ENCODE peak calls at places on chromosomes 1 and 21, in nine cellular contexts. One of them, this sample, is unnamed.
A peak's percentile ranks its signal among the peaks of the same experiment; 100 is the strongest.

GRCh38 chr1:247316590-247317197 is 15.0 kb downstream of the ZNF496 start:
- DNase-seq in RWPE1: no peak
- DNase-seq in uterus: no peak
- DNase-seq in IMR-90: no peak
- DNase-seq in DND-41: no peak
- DNase-seq in tibial artery: no peak
- DNase-seq in upper lobe of right lung: no peak
- DNase-seq in pancreas: no peak
- DNase-seq in heart right ventricle: no peak
- DNase-seq in this sample: no peak

GRCh38 chr1:14260480-14260879 is 338.0 kb upstream of the KAZN start:
- DNase-seq in RWPE1: no peak
- DNase-seq in uterus: no peak
- DNase-seq in IMR-90: no peak
- DNase-seq in DND-41: no peak
- DNase-seq in tibial artery: no peak
- DNase-seq in upper lobe of right lung: no peak
- DNase-seq in pancreas: no peak
- DNase-seq in heart right ventricle: no peak
- DNase-seq in this sample: no peak

GRCh38 chr1:37448691-37449417 is 25.5 kb upstream of the ZC3H12A start:
- DNase-seq in RWPE1: peak; percentile 71
- DNase-seq in uterus: no peak
- DNase-seq in IMR-90: peak; percentile 8
- DNase-seq in DND-41: no peak
- DNase-seq in tibial artery: no peak
- DNase-seq in upper lobe of right lung: no peak
- DNase-seq in pancreas: no peak
- DNase-seq in heart right ventricle: no peak
- DNase-seq in this sample: no peak

GRCh38 chr1:194717334-194717733 is 1530.9 kb upstream of the B3GALT2 start:
- DNase-seq in RWPE1: no peak
- DNase-seq in uterus: no peak
- DNase-seq in IMR-90: no peak
- DNase-seq in DND-41: no peak
- DNase-seq in tibial artery: no peak
- DNase-seq in upper lobe of right lung: no peak
- DNase-seq in pancreas: no peak
- DNase-seq in heart right ventricle: no peak
- DNase-seq in this sample: no peak

GRCh38 chr21:38388219-38388618 is 110.1 kb downstream of the ERG start:
- DNase-seq in RWPE1: no peak
- DNase-seq in uterus: no peak
- DNase-seq in IMR-90: peak; percentile 1
- DNase-seq in DND-41: no peak
- DNase-seq in tibial artery: no peak
- DNase-seq in upper lobe of right lung: no peak
- DNase-seq in pancreas: no peak
- DNase-seq in heart right ventricle: no peak
- DNase-seq in this sample: no peak

GRCh38 chr1:30888391-30888790 is 20.2 kb downstream of the SDC3 start:
- DNase-seq in RWPE1: no peak
- DNase-seq in uterus: peak; percentile 77
- DNase-seq in IMR-90: peak; percentile 96
- DNase-seq in DND-41: no peak
- DNase-seq in tibial artery: peak; percentile 92
- DNase-seq in upper lobe of right lung: no peak
- DNase-seq in pancreas: no peak
- DNase-seq in heart right ventricle: peak; percentile 75
- DNase-seq in this sample: peak; percentile 92

GRCh38 chr1:204592246-204592948 is 76.2 kb downstream of the MDM4 start:
- DNase-seq in RWPE1: no peak
- DNase-seq in uterus: no peak
- DNase-seq in IMR-90: no peak
- DNase-seq in DND-41: no peak
- DNase-seq in tibial artery: no peak
- DNase-seq in upper lobe of right lung: peak; percentile 28
- DNase-seq in pancreas: no peak
- DNase-seq in heart right ventricle: no peak
- DNase-seq in this sample: no peak

GRCh38 chr1:179824265-179824664 is 53.3 kb downstream of the TOR1AIP2 start:
- DNase-seq in RWPE1: no peak
- DNase-seq in uterus: no peak
- DNase-seq in IMR-90: no peak
- DNase-seq in DND-41: no peak
- DNase-seq in tibial artery: peak; percentile 46
- DNase-seq in upper lobe of right lung: peak; percentile 52
- DNase-seq in pancreas: no peak
- DNase-seq in heart right ventricle: no peak
- DNase-seq in this sample: no peak

GRCh38 chr1:86972262-86972661 is 57.8 kb downstream of the HS2ST1 start:
- DNase-seq in RWPE1: no peak
- DNase-seq in uterus: no peak
- DNase-seq in IMR-90: no peak
- DNase-seq in DND-41: no peak
- DNase-seq in tibial artery: no peak
- DNase-seq in upper lobe of right lung: no peak
- DNase-seq in pancreas: no peak
- DNase-seq in heart right ventricle: no peak
- DNase-seq in this sample: no peak

GRCh38 chr1:243508964-243509363 is 253.1 kb downstream of the SDCCAG8 start:
- DNase-seq in RWPE1: no peak
- DNase-seq in uterus: no peak
- DNase-seq in IMR-90: no peak
- DNase-seq in DND-41: no peak
- DNase-seq in tibial artery: no peak
- DNase-seq in upper lobe of right lung: no peak
- DNase-seq in pancreas: no peak
- DNase-seq in heart right ventricle: no peak
- DNase-seq in this sample: no peak

GRCh38 chr1:94617957-94618739 is 76.6 kb upstream of the F3 start:
- DNase-seq in RWPE1: no peak
- DNase-seq in uterus: no peak
- DNase-seq in IMR-90: no peak
- DNase-seq in DND-41: no peak
- DNase-seq in tibial artery: no peak
- DNase-seq in upper lobe of right lung: no peak
- DNase-seq in pancreas: no peak
- DNase-seq in heart right ventricle: no peak
- DNase-seq in this sample: no peak

GRCh38 chr1:230308821-230309220 is 117.3 kb downstream of the PGBD5 start:
- DNase-seq in RWPE1: no peak
- DNase-seq in uterus: no peak
- DNase-seq in IMR-90: no peak
- DNase-seq in DND-41: no peak
- DNase-seq in tibial artery: no peak
- DNase-seq in upper lobe of right lung: peak; percentile 61
- DNase-seq in pancreas: no peak
- DNase-seq in heart right ventricle: no peak
- DNase-seq in this sample: peak; percentile 68

GRCh38 chr1:116496380-116496779 is 74.4 kb downstream of the CD58 start:
- DNase-seq in RWPE1: no peak
- DNase-seq in uterus: no peak
- DNase-seq in IMR-90: peak; percentile 27
- DNase-seq in DND-41: no peak
- DNase-seq in tibial artery: no peak
- DNase-seq in upper lobe of right lung: no peak
- DNase-seq in pancreas: no peak
- DNase-seq in heart right ventricle: peak; percentile 50
- DNase-seq in this sample: peak; percentile 48

GRCh38 chr1:32390904-32391480 is 3.2 kb downstream of the BSDC1 start:
- DNase-seq in RWPE1: no peak
- DNase-seq in uterus: no peak
- DNase-seq in IMR-90: no peak
- DNase-seq in DND-41: no peak
- DNase-seq in tibial artery: no peak
- DNase-seq in upper lobe of right lung: no peak
- DNase-seq in pancreas: no peak
- DNase-seq in heart right ventricle: no peak
- DNase-seq in this sample: no peak

GRCh38 chr1:36829951-36830350 is 204.4 kb downstream of the GRIK3 start:
- DNase-seq in RWPE1: no peak
- DNase-seq in uterus: no peak
- DNase-seq in IMR-90: no peak
- DNase-seq in DND-41: no peak
- DNase-seq in tibial artery: no peak
- DNase-seq in upper lobe of right lung: no peak
- DNase-seq in pancreas: no peak
- DNase-seq in heart right ventricle: no peak
- DNase-seq in this sample: peak; percentile 7

GRCh38 chr1:227776277-227776676 is 39.2 kb upstream of the PRSS38 start:
- DNase-seq in RWPE1: no peak
- DNase-seq in uterus: no peak
- DNase-seq in IMR-90: peak; percentile 80
- DNase-seq in DND-41: no peak
- DNase-seq in tibial artery: peak; percentile 45
- DNase-seq in upper lobe of right lung: peak; percentile 23
- DNase-seq in pancreas: no peak
- DNase-seq in heart right ventricle: no peak
- DNase-seq in this sample: peak; percentile 29
- H3K27ac ChIP-seq in RWPE1: peak overlapping the region; percentile 15
- H3K27ac ChIP-seq in uterus: no peak overlapping the region
- H3K27ac ChIP-seq in IMR-90: no peak overlapping the region
- H3K27ac ChIP-seq in DND-41: no peak overlapping the region
- H3K27ac ChIP-seq in tibial artery: no peak overlapping the region
- H3K27ac ChIP-seq in upper lobe of right lung: no peak overlapping the region
- H3K27ac ChIP-seq in pancreas: no peak overlapping the region
- H3K27ac ChIP-seq in heart right ventricle: no peak overlapping the region
- H3K27ac ChIP-seq in this sample: no peak overlapping the region

GRCh38 chr1:102891868-102892625 is 216.3 kb downstream of the COL11A1 start:
- DNase-seq in RWPE1: peak; percentile 30
- DNase-seq in uterus: no peak
- DNase-seq in IMR-90: peak; percentile 87
- DNase-seq in DND-41: no peak
- DNase-seq in tibial artery: no peak
- DNase-seq in upper lobe of right lung: no peak
- DNase-seq in pancreas: no peak
- DNase-seq in heart right ventricle: no peak
- DNase-seq in this sample: no peak
- TF ChIP-seq CTCF in RWPE1: no peak
- TF ChIP-seq CTCF in uterus: no peak
- TF ChIP-seq CTCF in IMR-90: no peak
- TF ChIP-seq CTCF in DND-41: no peak
- TF ChIP-seq CTCF in tibial artery: no peak
- TF ChIP-seq CTCF in upper lobe of right lung: no peak
- TF ChIP-seq CTCF in pancreas: no peak
- TF ChIP-seq CTCF in heart right ventricle: no peak
- TF ChIP-seq CTCF in this sample: no peak

GRCh38 chr21:45632165-45632896 is 11.2 kb upstream of the PCBP3 start:
- DNase-seq in RWPE1: no peak
- DNase-seq in uterus: no peak
- DNase-seq in IMR-90: no peak
- DNase-seq in DND-41: no peak
- DNase-seq in tibial artery: no peak
- DNase-seq in upper lobe of right lung: no peak
- DNase-seq in pancreas: no peak
- DNase-seq in heart right ventricle: no peak
- DNase-seq in this sample: no peak

GRCh38 chr21:45631540-45631939 is 12.0 kb upstream of the PCBP3 start:
- DNase-seq in RWPE1: no peak
- DNase-seq in uterus: no peak
- DNase-seq in IMR-90: no peak
- DNase-seq in DND-41: no peak
- DNase-seq in tibial artery: peak; percentile 56
- DNase-seq in upper lobe of right lung: no peak
- DNase-seq in pancreas: no peak
- DNase-seq in heart right ventricle: no peak
- DNase-seq in this sample: no peak

GRCh38 chr21:45634511-45635183 is 8.9 kb upstream of the PCBP3 start:
- DNase-seq in RWPE1: no peak
- DNase-seq in uterus: no peak
- DNase-seq in IMR-90: peak; percentile 18
- DNase-seq in DND-41: no peak
- DNase-seq in tibial artery: no peak
- DNase-seq in upper lobe of right lung: no peak
- DNase-seq in pancreas: no peak
- DNase-seq in heart right ventricle: no peak
- DNase-seq in this sample: no peak

GRCh38 chr21:45630876-45631275 is 12.6 kb upstream of the PCBP3 start:
- DNase-seq in RWPE1: no peak
- DNase-seq in uterus: no peak
- DNase-seq in IMR-90: no peak
- DNase-seq in DND-41: no peak
- DNase-seq in tibial artery: no peak
- DNase-seq in upper lobe of right lung: no peak
- DNase-seq in pancreas: no peak
- DNase-seq in heart right ventricle: no peak
- DNase-seq in this sample: no peak

GRCh38 chr21:45632897-45633260 is 10.6 kb upstream of the PCBP3 start:
- DNase-seq in RWPE1: no peak
- DNase-seq in uterus: no peak
- DNase-seq in IMR-90: no peak
- DNase-seq in DND-41: no peak
- DNase-seq in tibial artery: no peak
- DNase-seq in upper lobe of right lung: no peak
- DNase-seq in pancreas: no peak
- DNase-seq in heart right ventricle: no peak
- DNase-seq in this sample: no peak
- H3K27ac ChIP-seq in RWPE1: no peak overlapping the region
- H3K27ac ChIP-seq in uterus: no peak overlapping the region
- H3K27ac ChIP-seq in IMR-90: no peak overlapping the region
- H3K27ac ChIP-seq in DND-41: no peak overlapping the region
- H3K27ac ChIP-seq in tibial artery: no peak overlapping the region
- H3K27ac ChIP-seq in upper lobe of right lung: no peak overlapping the region
- H3K27ac ChIP-seq in pancreas: no peak overlapping the region
- H3K27ac ChIP-seq in heart right ventricle: no peak overlapping the region
- H3K27ac ChIP-seq in this sample: no peak overlapping the region

GRCh38 chr1:181488884-181489283 is 5.6 kb downstream of the CACNA1E start:
- DNase-seq in RWPE1: no peak
- DNase-seq in uterus: no peak
- DNase-seq in IMR-90: no peak
- DNase-seq in DND-41: no peak
- DNase-seq in tibial artery: no peak
- DNase-seq in upper lobe of right lung: no peak
- DNase-seq in pancreas: no peak
- DNase-seq in heart right ventricle: no peak
- DNase-seq in this sample: no peak

GRCh38 chr1:181485276-181486097 is 2.2 kb downstream of the CACNA1E start:
- DNase-seq in RWPE1: peak; percentile 38
- DNase-seq in uterus: no peak
- DNase-seq in IMR-90: no peak
- DNase-seq in DND-41: peak; percentile 6
- DNase-seq in tibial artery: no peak
- DNase-seq in upper lobe of right lung: peak; percentile 68
- DNase-seq in pancreas: peak; percentile 72
- DNase-seq in heart right ventricle: no peak
- DNase-seq in this sample: no peak

GRCh38 chr1:181483561-181484291 is 409 bp downstream of the CACNA1E start:
- DNase-seq in RWPE1: no peak
- DNase-seq in uterus: no peak
- DNase-seq in IMR-90: no peak
- DNase-seq in DND-41: no peak
- DNase-seq in tibial artery: no peak
- DNase-seq in upper lobe of right lung: no peak
- DNase-seq in pancreas: no peak
- DNase-seq in heart right ventricle: no peak
- DNase-seq in this sample: no peak

GRCh38 chr1:181483084-181483559 is at the start of gene CACNA1E:
- DNase-seq in RWPE1: no peak
- DNase-seq in uterus: no peak
- DNase-seq in IMR-90: no peak
- DNase-seq in DND-41: no peak
- DNase-seq in tibial artery: no peak
- DNase-seq in upper lobe of right lung: no peak
- DNase-seq in pancreas: no peak
- DNase-seq in heart right ventricle: no peak
- DNase-seq in this sample: no peak

GRCh38 chr1:181486098-181486420 is 2.7 kb downstream of the CACNA1E start:
- DNase-seq in RWPE1: no peak
- DNase-seq in uterus: no peak
- DNase-seq in IMR-90: no peak
- DNase-seq in DND-41: no peak
- DNase-seq in tibial artery: no peak
- DNase-seq in upper lobe of right lung: no peak
- DNase-seq in pancreas: no peak
- DNase-seq in heart right ventricle: peak; percentile 16
- DNase-seq in this sample: no peak
- TF ChIP-seq CTCF in RWPE1: no peak
- TF ChIP-seq CTCF in uterus: no peak
- TF ChIP-seq CTCF in IMR-90: no peak
- TF ChIP-seq CTCF in DND-41: no peak
- TF ChIP-seq CTCF in tibial artery: no peak
- TF ChIP-seq CTCF in upper lobe of right lung: no peak
- TF ChIP-seq CTCF in pancreas: no peak
- TF ChIP-seq CTCF in heart right ventricle: no peak
- TF ChIP-seq CTCF in this sample: no peak